ENCODE peak calls at places on chromosome 6, in five cellular contexts. One of them, this sample, is unnamed.

GRCh38 chr6:135576055-135576454 is 78.5 kb upstream of the AHI1 start:
- DNase-seq in hippocampal formation: no peak
- DNase-seq in ACHN: no peak
- DNase-seq in GM20000: no peak
- DNase-seq in NT2/D1: no peak
- DNase-seq in this sample: no peak

GRCh38 chr6:138531387-138531786 is 32.1 kb upstream of the NHSL1 start:
- DNase-seq in hippocampal formation: no peak
- DNase-seq in ACHN: no peak
- DNase-seq in GM20000: no peak
- DNase-seq in NT2/D1: no peak
- DNase-seq in this sample: no peak

GRCh38 chr6:14799928-14800327 is 445.9 kb upstream of the JARID2 start:
- DNase-seq in hippocampal formation: peak; percentile 48
- DNase-seq in ACHN: peak; percentile 49
- DNase-seq in GM20000: peak; percentile 39
- DNase-seq in NT2/D1: no peak
- DNase-seq in this sample: peak; percentile 94

GRCh38 chr6:168368063-168368835 is 48.7 kb upstream of the DACT2 start:
- DNase-seq in hippocampal formation: no peak
- DNase-seq in ACHN: no peak
- DNase-seq in GM20000: no peak
- DNase-seq in NT2/D1: no peak
- DNase-seq in this sample: no peak

GRCh38 chr6:136491251-136491650 is 59.0 kb downstream of the MAP7 start:
- DNase-seq in hippocampal formation: no peak
- DNase-seq in ACHN: no peak
- DNase-seq in GM20000: no peak
- DNase-seq in NT2/D1: no peak
- DNase-seq in this sample: no peak

GRCh38 chr6:158752613-158753012 is 66.6 kb downstream of the EZR start:
- DNase-seq in hippocampal formation: peak; percentile 91
- DNase-seq in ACHN: peak; percentile 49
- DNase-seq in GM20000: no peak
- DNase-seq in NT2/D1: no peak
- DNase-seq in this sample: peak; percentile 75

GRCh38 chr6:98463629-98464028 is 370.7 kb upstream of the POU3F2 start:
- DNase-seq in hippocampal formation: no peak
- DNase-seq in ACHN: no peak
- DNase-seq in GM20000: no peak
- DNase-seq in NT2/D1: no peak
- DNase-seq in this sample: no peak

GRCh38 chr6:36911946-36912555 is 26.3 kb downstream of the C6orf89 start:
- DNase-seq in hippocampal formation: no peak
- DNase-seq in ACHN: no peak
- DNase-seq in GM20000: no peak
- DNase-seq in NT2/D1: no peak
- DNase-seq in this sample: no peak

GRCh38 chr6:100467144-100468012 is 2.7 kb upstream of the SIM1 start:
- DNase-seq in hippocampal formation: no peak
- DNase-seq in ACHN: no peak
- DNase-seq in GM20000: peak; percentile 35
- DNase-seq in NT2/D1: no peak
- DNase-seq in this sample: no peak

GRCh38 chr6:31850765-31851484 is 11.7 kb downstream of the NEU1 start:
- DNase-seq in hippocampal formation: no peak
- DNase-seq in ACHN: no peak
- DNase-seq in GM20000: no peak
- DNase-seq in NT2/D1: no peak
- DNase-seq in this sample: no peak

GRCh38 chr6:111799576-111800467 is 73.4 kb downstream of the FYN start:
- DNase-seq in hippocampal formation: no peak
- DNase-seq in ACHN: no peak
- DNase-seq in GM20000: no peak
- DNase-seq in NT2/D1: no peak
- DNase-seq in this sample: peak; percentile 29

GRCh38 chr6:19757036-19757435 is 80.1 kb upstream of the ID4 start:
- DNase-seq in hippocampal formation: no peak
- DNase-seq in ACHN: no peak
- DNase-seq in GM20000: no peak
- DNase-seq in NT2/D1: no peak
- DNase-seq in this sample: no peak

GRCh38 chr6:69294862-69295261 is 501.9 kb downstream of the LMBRD1 start:
- DNase-seq in hippocampal formation: no peak
- DNase-seq in ACHN: no peak
- DNase-seq in GM20000: no peak
- DNase-seq in NT2/D1: no peak
- DNase-seq in this sample: no peak

GRCh38 chr6:20211941-20212391 is 303 bp downstream of the MBOAT1 start:
- DNase-seq in hippocampal formation: no peak
- DNase-seq in ACHN: no peak
- DNase-seq in GM20000: peak; percentile 41
- DNase-seq in NT2/D1: no peak
- DNase-seq in this sample: peak; percentile 75

GRCh38 chr6:15904651-15905376 is 224.1 kb upstream of the MYLIP start:
- DNase-seq in hippocampal formation: no peak
- DNase-seq in ACHN: no peak
- DNase-seq in GM20000: no peak
- DNase-seq in NT2/D1: no peak
- DNase-seq in this sample: no peak

GRCh38 chr6:48765352-48765961 is 654.5 kb upstream of the PTCHD4 start:
- DNase-seq in hippocampal formation: peak; percentile 4
- DNase-seq in ACHN: peak; percentile 64
- DNase-seq in GM20000: peak; percentile 17
- DNase-seq in NT2/D1: peak; percentile 25
- DNase-seq in this sample: peak; percentile 93

GRCh38 chr6:90079555-90080490 is 185.6 kb downstream of the GJA10 start:
- DNase-seq in hippocampal formation: no peak
- DNase-seq in ACHN: no peak
- DNase-seq in GM20000: no peak
- DNase-seq in NT2/D1: no peak
- DNase-seq in this sample: no peak

GRCh38 chr6:80527552-80528052 is 421.1 kb downstream of the BCKDHB start:
- DNase-seq in hippocampal formation: no peak
- DNase-seq in ACHN: no peak
- DNase-seq in GM20000: no peak
- DNase-seq in NT2/D1: no peak
- DNase-seq in this sample: no peak

GRCh38 chr6:4348462-4349112 is 213.2 kb upstream of the ECI2 start:
- DNase-seq in hippocampal formation: no peak
- DNase-seq in ACHN: no peak
- DNase-seq in GM20000: peak; percentile 20
- DNase-seq in NT2/D1: no peak
- DNase-seq in this sample: no peak

GRCh38 chr6:28446818-28447511 is 3.7 kb upstream of the ZSCAN23 start:
- DNase-seq in hippocampal formation: peak; percentile 1
- DNase-seq in ACHN: no peak
- DNase-seq in GM20000: no peak
- DNase-seq in NT2/D1: no peak
- DNase-seq in this sample: peak; percentile 30

GRCh38 chr6:46014054-46014453 is 1.6 kb downstream of the CLIC5 start:
- DNase-seq in hippocampal formation: no peak
- DNase-seq in ACHN: no peak
- DNase-seq in GM20000: no peak
- DNase-seq in NT2/D1: no peak
- DNase-seq in this sample: no peak

GRCh38 chr6:39061182-39061581 is 12.6 kb downstream of the GLP1R start:
- DNase-seq in hippocampal formation: no peak
- DNase-seq in ACHN: no peak
- DNase-seq in GM20000: no peak
- DNase-seq in NT2/D1: no peak
- DNase-seq in this sample: no peak

GRCh38 chr6:65776332-65776731 is 69.3 kb upstream of the EYS start:
- DNase-seq in hippocampal formation: no peak
- DNase-seq in ACHN: no peak
- DNase-seq in GM20000: no peak
- DNase-seq in NT2/D1: no peak
- DNase-seq in this sample: peak; percentile 76

GRCh38 chr6:75234126-75234865 is 9.3 kb downstream of the COX7A2 start:
- DNase-seq in hippocampal formation: no peak
- DNase-seq in ACHN: no peak
- DNase-seq in GM20000: no peak
- DNase-seq in NT2/D1: no peak
- DNase-seq in this sample: no peak

GRCh38 chr6:132934496-132934895 is 120.1 kb downstream of the RPS12 start:
- DNase-seq in hippocampal formation: no peak
- DNase-seq in ACHN: no peak
- DNase-seq in GM20000: no peak
- DNase-seq in NT2/D1: no peak
- DNase-seq in this sample: no peak

GRCh38 chr6:20254295-20254694 is 42.0 kb upstream of the MBOAT1 start:
- DNase-seq in hippocampal formation: no peak
- DNase-seq in ACHN: no peak
- DNase-seq in GM20000: no peak
- DNase-seq in NT2/D1: no peak
- DNase-seq in this sample: no peak

GRCh38 chr6:105453968-105454367 is 51.1 kb upstream of the PREP start:
- DNase-seq in hippocampal formation: no peak
- DNase-seq in ACHN: no peak
- DNase-seq in GM20000: no peak
- DNase-seq in NT2/D1: peak; percentile 25
- DNase-seq in this sample: no peak

GRCh38 chr6:154509421-154510143 is 903 bp downstream of the CNKSR3 start:
- DNase-seq in hippocampal formation: peak; percentile 70
- DNase-seq in ACHN: peak; percentile 34
- DNase-seq in GM20000: peak; percentile 33
- DNase-seq in NT2/D1: no peak
- DNase-seq in this sample: peak; percentile 38

GRCh38 chr6:158863646-158864045 is 44.5 kb upstream of the EZR start:
- DNase-seq in hippocampal formation: no peak
- DNase-seq in ACHN: peak; percentile 76
- DNase-seq in GM20000: no peak
- DNase-seq in NT2/D1: no peak
- DNase-seq in this sample: no peak

GRCh38 chr6:42197574-42198362 is 3.0 kb upstream of the GUCA1B start:
- DNase-seq in hippocampal formation: no peak
- DNase-seq in ACHN: no peak
- DNase-seq in GM20000: no peak
- DNase-seq in NT2/D1: no peak
- DNase-seq in this sample: peak; percentile 99